ENCODE peak calls at places on chromosomes 11 and 22, in eight cellular contexts. H, I, C, Z, B, A, D and K are unnamed samples. For H3K9me2, the result is how much of the 10 kb centered on the place peaks cover.

GRCh38 chr11:35811783-35812182 is 132.1 kb upstream of the LDLRAD3 start:
- DNase-seq in B (no peak), Z (no peak), C (no peak), D (no peak), H (no peak), A (no peak), I (no peak), K (no peak)

GRCh38 chr11:69510471-69511357 is 29.3 kb downstream of the LINC01488 start:
- DNase-seq in B (no peak), I (no peak), A (peak), C (no peak), H (peak), D (no peak), Z (peak), K (peak)

GRCh38 chr11:107769189-107769588 is 57.3 kb upstream of the SLN start:
- DNase-seq in H (no peak), D (no peak), B (no peak), I (peak), A (peak), C (no peak), Z (no peak), K (peak)

GRCh38 chr11:125262825-125263218 is 98.3 kb downstream of the PKNOX2 start:
- DNase-seq in A (no peak), I (no peak), C (no peak), D (no peak), B (no peak), Z (peak), H (no peak), K (peak)

GRCh38 chr11:68525930-68526329 is 65.4 kb downstream of the PPP6R3 start:
- DNase-seq in A (peak), D (no peak), Z (no peak), C (no peak), B (no peak), H (no peak), I (no peak), K (no peak)

GRCh38 chr11:2085251-2086066 is 53.7 kb downstream of the IGF2 start:
- DNase-seq in I (no peak), A (no peak), H (no peak), C (no peak), D (no peak), Z (no peak), B (no peak), K (no peak)

GRCh38 chr11:2450321-2451041 is 5.7 kb downstream of the KCNQ1 start:
- DNase-seq in A (no peak), Z (no peak), C (no peak), D (no peak), B (no peak), H (no peak), I (no peak), K (no peak)

GRCh38 chr11:71067753-71068152 is 184.6 kb downstream of the SHANK2 start:
- DNase-seq in D (no peak), I (no peak), A (no peak), Z (no peak), C (no peak), H (no peak), B (no peak), K (no peak)

GRCh38 chr11:73431431-73431830 is 55.2 kb downstream of the RELT start:
- DNase-seq in D (no peak), B (no peak), C (no peak), H (no peak), A (peak), Z (no peak), I (no peak), K (peak)

GRCh38 chr22:34669001-34669400 is 397.0 kb upstream of the ISX start:
- DNase-seq in C (no peak), Z (no peak), B (no peak), A (no peak), H (peak), D (no peak), I (no peak), K (peak)

GRCh38 chr22:47091241-47091691 is 328.8 kb downstream of the TBC1D22A start:
- DNase-seq in Z (peak), H (peak), A (no peak), D (peak), I (no peak), B (no peak), C (no peak), K (peak)

GRCh38 chr11:120248551-120249278 is 8.8 kb downstream of the POU2F3 start:
- DNase-seq in C (no peak), H (no peak), A (peak), I (peak), D (no peak), B (no peak), Z (no peak), K (peak)

GRCh38 chr11:65872555-65873279 is at the start of gene EFEMP2:
- DNase-seq in H (peak), C (no peak), I (no peak), Z (peak), B (no peak), D (no peak), A (no peak), K (peak)

GRCh38 chr11:96567193-96567592 is 177.4 kb downstream of the JRKL start:
- DNase-seq in D (peak), I (no peak), H (no peak), Z (no peak), B (peak), A (no peak), C (no peak), K (peak)

GRCh38 chr22:20118572-20119020 is 1.6 kb upstream of the TRMT2A start:
- DNase-seq in Z (no peak), D (no peak), H (no peak), I (no peak), A (no peak), B (no peak), C (no peak), K (peak)

GRCh38 chr11:74473382-74474201 is 6.2 kb upstream of the KCNE3 start:
- DNase-seq in C (no peak), B (no peak), H (no peak), A (no peak), Z (no peak), D (no peak), I (no peak), K (no peak)

GRCh38 chr11:67289651-67290479 is 762 bp downstream of the ANKRD13D start:
- DNase-seq in B (no peak), C (no peak), I (no peak), A (peak), Z (no peak), H (no peak), D (peak), K (peak)

GRCh38 chr11:102850973-102851745 is 7.8 kb upstream of the MMP3 start:
- DNase-seq in A (peak), D (no peak), I (no peak), C (no peak), Z (no peak), B (no peak), H (no peak), K (peak)

GRCh38 chr11:36333468-36333867 is 37.4 kb downstream of the PRR5L start:
- DNase-seq in A (peak), B (no peak), D (no peak), H (no peak), C (no peak), Z (no peak), I (no peak), K (peak)

GRCh38 chr11:5626191-5626590 is 1.4 kb downstream of the TRIM34 start:
- DNase-seq in A (no peak), B (no peak), C (no peak), Z (no peak), I (no peak), H (no peak), D (no peak), K (peak)

GRCh38 chr11:110130642-110131238 is 37.5 kb downstream of the ZC3H12C start:
- DNase-seq in I (no peak), A (no peak), H (no peak), B (no peak), Z (peak), C (no peak), D (peak), K (no peak)

GRCh38 chr11:123195182-123196059 is at the start of gene CLMP:
- DNase-seq in B (no peak), C (no peak), H (no peak), D (peak), I (no peak), Z (peak), A (peak), K (peak)

GRCh38 chr11:132231656-132232173 is 861.3 kb downstream of the NTM start:
- DNase-seq in B (no peak), H (no peak), A (no peak), I (no peak), Z (no peak), D (no peak), C (no peak), K (no peak)

GRCh38 chr11:17354070-17354924 is 2.7 kb downstream of the NCR3LG1 start:
- DNase-seq in A (peak), C (peak), Z (peak), D (peak), I (peak), H (peak), B (peak), K (peak)

GRCh38 chr11:120224386-120224785 is 13.6 kb downstream of the OAF start:
- DNase-seq in B (no peak), Z (no peak), C (no peak), A (no peak), I (no peak), H (no peak), D (no peak), K (no peak)

GRCh38 chr22:31678748-31679147 is 16.7 kb upstream of the PISD start:
- DNase-seq in A (no peak), I (no peak), H (no peak), B (no peak), D (no peak), C (no peak), Z (no peak), K (no peak)

GRCh38 chr22:47032091-47032943 is 269.9 kb downstream of the TBC1D22A start:
- DNase-seq in D (no peak), C (no peak), H (no peak), B (no peak), A (no peak), I (no peak), Z (no peak), K (peak)

GRCh38 chr11:61140416-61140815 is 20.8 kb downstream of the VPS37C start:
- DNase-seq in Z (no peak), I (no peak), D (no peak), C (no peak), A (no peak), H (no peak), B (no peak), K (no peak)
- H3K9me2 ChIP-seq in Z (under half), I (under half), D (under half), C (under half), A (under half), H (under half), B (under half), K (under half)

DNA sequence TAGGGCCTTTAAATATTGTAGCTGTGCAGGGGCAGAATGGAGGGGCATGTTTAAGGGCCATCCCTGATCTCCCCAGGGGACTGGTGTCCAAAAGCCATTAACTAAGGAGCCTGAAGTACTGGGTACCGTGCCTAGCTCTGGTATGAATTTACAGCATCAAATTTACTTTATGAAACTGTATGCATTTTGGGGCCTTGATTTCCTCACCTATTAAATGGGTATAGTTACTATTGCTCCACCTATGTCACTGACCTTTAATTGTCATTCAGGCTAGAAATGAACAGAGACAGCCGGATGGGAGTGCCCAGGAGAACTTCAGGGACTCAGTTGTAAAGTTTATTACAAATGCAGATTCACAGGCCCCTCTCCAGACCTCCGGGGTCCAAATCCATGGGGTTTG is 11.8 kb upstream of the TP53I11 start:
- DNase-seq in C (no peak), B (no peak), I (no peak), D (no peak), Z (no peak), H (no peak), A (no peak), K (no peak)
- H3K9me2 ChIP-seq in C (under half), B (under half), I (under half), D (under half), Z (under half), H (under half), A (under half), K (under half)

GRCh38 chr11:57276169-57276854 is 39.3 kb upstream of the APLNR start:
- DNase-seq in A (no peak), Z (no peak), B (no peak), D (no peak), H (no peak), C (no peak), I (no peak), K (no peak)

GRCh38 chr11:57278721-57279095 is 41.7 kb upstream of the APLNR start:
- DNase-seq in B (no peak), D (peak), A (no peak), H (no peak), I (no peak), C (no peak), Z (no peak), K (no peak)

GRCh38 chr11:57276857-57277505 is 39.9 kb upstream of the APLNR start:
- DNase-seq in A (no peak), H (no peak), B (no peak), I (no peak), Z (no peak), D (no peak), C (no peak), K (no peak)

GRCh38 chr11:57277845-57278720 is 41.0 kb upstream of the APLNR start:
- DNase-seq in H (peak), C (peak), Z (peak), D (peak), A (peak), B (no peak), I (peak), K (peak)

GRCh38 chr11:57279131-57279530 is 42.1 kb upstream of the APLNR start:
- DNase-seq in H (no peak), Z (no peak), A (peak), B (no peak), C (no peak), I (no peak), D (no peak), K (peak)
- H3K9me2 ChIP-seq in H (under half), Z (under half), A (under half), B (under half), C (under half), I (under half), D (under half), K (under half)

DNA sequence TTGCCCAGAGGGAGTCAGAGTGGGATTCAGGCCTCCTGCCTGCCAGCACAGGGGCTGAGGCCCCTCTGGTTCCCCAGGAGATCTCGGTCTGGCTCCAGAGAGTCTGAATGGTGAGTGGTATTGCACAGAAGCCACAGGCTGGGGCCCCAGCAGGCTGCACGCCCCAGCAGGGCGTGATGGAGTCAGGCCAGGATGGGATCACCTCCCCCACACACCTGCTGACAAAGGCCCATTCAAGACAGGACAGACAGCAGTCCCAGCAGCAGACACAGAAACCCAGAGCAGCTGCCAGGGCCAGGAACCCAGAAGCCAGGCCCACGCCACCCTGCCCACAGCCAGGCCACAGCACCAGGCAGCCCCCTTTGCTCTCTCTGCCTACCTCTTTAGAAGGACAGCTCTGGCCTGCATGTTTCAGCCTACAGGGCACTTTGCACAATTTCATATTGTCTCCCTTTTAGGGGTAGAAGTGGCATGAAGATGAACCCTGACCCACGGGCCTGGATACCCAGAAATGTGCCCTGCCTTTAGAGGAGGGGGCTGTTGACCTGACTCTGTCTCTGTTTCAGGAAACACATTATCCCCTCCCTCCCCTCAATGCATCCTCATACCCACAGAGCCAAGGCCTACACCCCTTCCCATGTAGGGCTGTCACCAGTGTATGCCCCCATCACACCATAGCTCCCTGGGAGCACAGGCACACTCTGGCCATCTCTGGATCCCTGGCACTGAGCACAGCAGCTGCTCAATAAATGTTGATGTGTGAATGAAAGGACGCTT is 6.1 kb downstream of the FXYD6 start:
- DNase-seq in D (peak), B (no peak), I (no peak), Z (peak), H (no peak), C (no peak), A (no peak), K (no peak)
- H3K9me2 ChIP-seq in D (under half), B (under half), I (under half), Z (under half), H (under half), C (under half), A (under half), K (under half)

GRCh38 chr11:105109353-105109752 is 30.2 kb downstream of the CARD18 start:
- DNase-seq in C (no peak), Z (no peak), A (peak), B (no peak), H (no peak), D (no peak), I (no peak), K (no peak)
- H3K9me2 ChIP-seq in C (under half), Z (under half), A (under half), B (under half), H (under half), D (under half), I (under half), K (under half)

DNA sequence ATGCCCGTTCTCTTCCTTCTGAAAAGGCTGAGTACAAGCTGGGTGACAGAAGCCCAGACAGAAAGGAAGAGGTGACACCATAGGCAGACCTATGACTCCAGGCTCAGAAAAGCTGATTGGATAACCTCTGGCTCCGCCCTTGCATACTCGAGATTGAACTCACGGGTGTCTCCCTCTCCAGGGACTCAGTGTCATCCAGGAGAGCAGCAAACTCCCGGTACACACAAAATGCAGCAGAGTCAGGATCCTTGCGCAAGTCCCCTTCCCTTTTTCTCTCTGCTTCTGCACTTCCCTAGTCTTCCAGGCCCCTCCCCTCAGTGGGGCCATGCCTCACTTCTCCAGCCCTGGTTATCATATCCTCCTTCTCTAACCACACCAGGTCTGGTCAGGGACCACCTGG is 9.8 kb downstream of the SCN4B start:
- DNase-seq in I (no peak), B (peak), C (no peak), A (peak), Z (peak), H (no peak), D (no peak), K (peak)
- H3K9me2 ChIP-seq in I (under half), B (under half), C (under half), A (under half), Z (under half), H (under half), D (under half), K (under half)

GRCh38 chr11:47398551-47398950 is 9.8 kb upstream of the SLC39A13 start:
- DNase-seq in I (no peak), A (no peak), H (no peak), D (no peak), B (no peak), C (no peak), Z (no peak), K (no peak)

GRCh38 chr11:47398011-47398410 is 10.4 kb upstream of the SLC39A13 start:
- DNase-seq in H (no peak), Z (no peak), C (no peak), D (no peak), I (no peak), A (no peak), B (no peak), K (no peak)

GRCh38 chr11:47400813-47401279 is 7.5 kb upstream of the SLC39A13 start:
- DNase-seq in B (peak), I (no peak), Z (no peak), H (no peak), C (peak), D (no peak), A (no peak), K (peak)

GRCh38 chr11:47403135-47403534 is 5.3 kb upstream of the SLC39A13 start:
- DNase-seq in A (no peak), H (no peak), D (no peak), Z (no peak), B (no peak), I (no peak), C (no peak), K (no peak)

DNA sequence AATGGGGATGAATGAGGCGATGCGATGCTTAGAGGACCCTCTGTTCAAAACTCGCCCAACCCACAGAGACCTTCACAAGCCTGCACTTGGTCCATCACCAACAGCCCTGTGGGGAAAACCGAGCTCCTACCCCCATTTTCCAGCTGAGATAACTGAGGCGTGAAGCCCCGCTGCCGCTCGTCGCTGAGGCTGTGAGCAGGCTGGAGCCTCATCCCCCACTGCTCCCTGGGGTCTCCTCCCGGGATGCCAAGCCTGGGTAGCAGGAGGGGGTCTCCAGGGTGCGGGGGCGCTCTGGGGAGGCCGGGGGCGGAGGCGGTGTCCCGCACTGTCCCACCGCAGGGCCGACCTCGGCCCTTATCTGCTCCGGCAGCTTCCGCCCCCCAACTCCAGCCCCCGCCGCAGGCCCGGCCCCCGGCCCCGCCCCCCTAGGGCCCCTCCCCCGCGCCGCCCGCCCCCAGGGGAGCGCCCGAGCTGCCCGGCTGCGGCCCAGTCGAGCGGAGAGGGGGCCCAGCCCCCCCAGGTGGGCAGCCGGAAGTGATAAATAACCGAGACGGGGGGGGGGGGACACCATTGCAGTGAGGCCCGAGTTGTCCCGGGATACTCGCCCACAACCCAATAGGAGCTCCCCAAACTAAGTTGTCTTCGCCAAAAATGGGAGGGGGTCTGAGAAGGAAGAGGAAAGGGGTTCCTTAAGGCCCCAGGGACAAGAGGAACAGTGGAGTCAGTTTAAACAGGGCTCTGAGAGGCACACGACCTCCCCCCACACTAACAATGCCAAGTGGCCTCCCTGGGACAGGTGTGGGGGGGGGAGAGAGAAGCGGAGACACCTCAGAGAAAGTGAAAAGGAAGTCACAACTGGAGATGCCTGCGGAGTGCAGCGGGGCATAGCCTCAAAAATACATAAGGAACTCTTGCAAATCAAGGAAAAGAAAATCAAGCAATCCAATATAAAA is 8.3 kb upstream of the SLC39A13 start:
- DNase-seq in C (peak), Z (peak), I (no peak), D (peak), A (no peak), H (no peak), B (peak), K (no peak)
- H3K9me2 ChIP-seq in C (under half), Z (under half), I (under half), D (under half), A (under half), H (under half), B (under half), K (under half)